ENCODE peak calls at places on chromosomes 13 and 19, in six cellular contexts. M is H9, J is mesenchymal stem cell, R is IMR-90, X is mesendoderm, S is H1. P is an unnamed sample.
A peak's percentile ranks its signal among the peaks of the same experiment; 100 is the strongest.

GRCh38 chr13:40161008-40161694 is 505.3 kb downstream of the FOXO1 start:
- DNase-seq in M (no peak), J (peak; percentile 31), R (no peak), X (no peak), S (no peak), P (no peak)

GRCh38 chr19:7908078-7908699 is 4.5 kb downstream of the MAP2K7 start:
- DNase-seq in M (no peak), J (no peak), R (no peak), X (no peak), S (no peak), P (no peak)

GRCh38 chr19:33214621-33215020 is 11.0 kb downstream of the SLC7A10 start:
- DNase-seq in M (peak; percentile 79), J (peak; percentile 34), R (peak; percentile 35), X (peak; percentile 66), S (no peak), P (no peak)

GRCh38 chr19:34904846-34905527 is 21.7 kb upstream of the ZNF30 start:
- DNase-seq in M (peak; percentile 66), J (no peak), R (no peak), X (peak; percentile 31), S (no peak), P (no peak)

GRCh38 chr19:3434630-3435553 is 45.4 kb downstream of the SMIM24 start:
- DNase-seq in M (peak; percentile 97), J (peak; percentile 97), R (peak; percentile 93), X (peak; percentile 97), S (peak; percentile 83), P (peak; percentile 94)

GRCh38 chr19:39670998-39671397 is 15.3 kb downstream of the LGALS16 start:
- DNase-seq in M (peak; percentile 50), J (no peak), R (no peak), X (no peak), S (no peak), P (no peak)

GRCh38 chr19:19321143-19321577 is 531 bp downstream of the MAU2 start:
- DNase-seq in M (peak; percentile 47), J (peak; percentile 35), R (no peak), X (peak; percentile 85), S (no peak), P (peak; percentile 23)

GRCh38 chr13:24630851-24631341 is 49.3 kb upstream of the ATP12A start:
- DNase-seq in M (no peak), J (peak; percentile 92), R (peak; percentile 46), X (no peak), S (peak; percentile 36), P (peak; percentile 55)

GRCh38 chr19:43618921-43619261 is 538 bp downstream of the ZNF428 start:
- DNase-seq in M (no peak), J (no peak), R (peak; percentile 8), X (no peak), S (no peak), P (no peak)

GRCh38 chr19:1825909-1826556 is 14.0 kb upstream of the ATP8B3 start:
- DNase-seq in M (peak; percentile 90), J (peak; percentile 80), R (peak; percentile 56), X (peak; percentile 84), S (peak; percentile 56), P (peak; percentile 84)

GRCh38 chr19:35347930-35348298 is 212 bp downstream of the FFAR1 start:
- DNase-seq in M (peak; percentile 11), J (no peak), R (no peak), X (no peak), S (no peak), P (no peak)

GRCh38 chr19:43901395-43902390 is 33.4 kb downstream of the ZNF45 start:
- DNase-seq in M (peak; percentile 88), J (peak; percentile 89), R (peak; percentile 88), X (peak; percentile 94), S (peak; percentile 33), P (peak; percentile 75)

GRCh38 chr13:95636853-95637252 is 7.7 kb downstream of the DZIP1 start:
- DNase-seq in M (no peak), J (no peak), R (no peak), X (no peak), S (no peak), P (no peak)

GRCh38 chr19:45101796-45102195 is 8.8 kb downstream of the PPP1R37 start:
- DNase-seq in M (no peak), J (no peak), R (no peak), X (no peak), S (no peak), P (no peak)
- H3K4ac ChIP-seq in M (no peak overlapping the region), J (no peak overlapping the region), R (no peak overlapping the region), X (no peak overlapping the region), S (no peak overlapping the region), P (no peak overlapping the region)

DNA sequence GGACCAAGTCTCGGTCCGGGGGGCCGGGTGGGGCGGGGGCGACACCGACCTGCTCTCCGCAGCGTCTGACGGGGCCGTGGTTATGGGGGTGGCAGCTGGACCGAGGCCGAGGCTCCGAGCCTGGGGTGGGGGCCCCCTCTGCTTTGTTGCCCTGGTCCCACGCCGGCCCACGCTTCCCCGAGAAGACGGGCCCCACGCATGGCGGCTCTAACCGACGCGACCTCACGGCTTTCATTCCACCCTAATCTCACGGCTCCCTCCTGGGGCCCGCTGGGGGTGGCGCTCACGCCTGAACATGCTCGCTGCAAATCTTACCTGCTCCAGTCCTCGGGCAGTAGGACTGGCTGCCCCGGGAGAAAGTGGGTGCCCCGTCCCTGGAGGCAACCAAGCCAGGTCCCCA is 14.8 kb upstream of the MISP start:
- DNase-seq in M (no peak), J (no peak), R (no peak), X (no peak), S (no peak), P (no peak)
- H3K4me1 ChIP-seq in M (no peaks in the 10 kb centered on the region), J (peaks cover 20% of the 10 kb centered on the region), R (no peaks in the 10 kb centered on the region), X (no peaks in the 10 kb centered on the region), S (no peaks in the 10 kb centered on the region), P (no peaks in the 10 kb centered on the region)

DNA sequence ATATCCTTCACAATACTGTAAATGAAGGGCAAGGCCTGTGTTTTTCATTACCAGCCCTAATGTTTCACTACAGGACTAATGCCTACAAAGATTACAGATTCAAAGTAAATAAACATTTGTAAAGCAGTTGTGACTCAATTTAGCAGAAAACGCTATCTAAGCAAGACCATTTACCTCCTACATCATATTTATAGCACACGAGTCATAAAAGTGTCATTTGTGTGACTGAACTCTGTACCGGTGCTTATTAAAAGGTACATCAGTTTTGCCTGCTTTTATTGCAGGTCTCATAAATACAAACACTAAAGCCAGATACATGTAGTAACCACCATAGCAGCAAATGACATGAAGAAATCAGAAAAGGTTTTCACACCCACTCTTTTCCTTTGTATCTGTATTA is 61.5 kb upstream of the SLC15A1 start:
- DNase-seq in M (no peak), J (peak; percentile 25), R (peak; percentile 43), X (no peak), S (no peak), P (no peak)
- H2BK15ac ChIP-seq in M (no peak overlapping the region), J (no peak overlapping the region), R (no peak overlapping the region), X (no peak overlapping the region), S (no peak overlapping the region), P (no peak overlapping the region)

GRCh38 chr13:32993109-32993508 is 23.1 kb upstream of the KL start:
- DNase-seq in M (no peak), J (no peak), R (no peak), X (no peak), S (no peak), P (no peak)

GRCh38 chr13:32986552-32986951 is 29.7 kb upstream of the KL start:
- DNase-seq in M (no peak), J (no peak), R (no peak), X (peak; percentile 8), S (no peak), P (no peak)

GRCh38 chr13:32987462-32987861 is 28.8 kb upstream of the KL start:
- DNase-seq in M (no peak), J (no peak), R (no peak), X (no peak), S (no peak), P (no peak)

GRCh38 chr13:32988588-32989256 is 27.5 kb upstream of the KL start:
- DNase-seq in M (no peak), J (no peak), R (no peak), X (no peak), S (no peak), P (no peak)

DNA sequence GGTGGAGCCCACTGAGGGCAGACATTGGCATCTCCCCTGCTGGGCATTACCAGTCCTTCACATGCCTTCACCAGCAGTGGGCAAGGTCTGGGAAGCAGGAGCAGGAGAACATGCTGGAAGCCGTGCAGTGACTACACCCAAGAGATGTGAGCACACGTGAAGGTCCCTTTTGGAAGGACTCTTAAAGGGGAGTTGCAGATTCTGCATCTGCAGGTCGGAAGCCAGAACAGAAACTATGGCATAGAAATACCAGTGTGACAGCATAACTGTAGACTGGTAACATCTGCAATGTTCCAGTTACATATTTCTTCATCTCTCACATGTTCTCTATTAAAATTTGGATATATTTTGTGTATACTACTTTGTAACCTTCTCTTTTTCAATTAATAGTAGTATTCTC is 26.9 kb upstream of the KL start:
- DNase-seq in M (no peak), J (no peak), R (no peak), X (no peak), S (no peak), P (no peak)
- H3K4ac ChIP-seq in M (no peak overlapping the region), J (no peak overlapping the region), R (no peak overlapping the region), X (no peak overlapping the region), S (no peak overlapping the region), P (no peak overlapping the region)